ENCODE peak calls at places on chromosome 13, in eight cellular contexts. J is NCI-H69; V is GM10248; H is NCI-H1694 treated with DMSO at 0.1 percent for 48 hours; R is GM23248; X is CD8-positive, alpha-beta T cell; K is WTC11; Z is H54. I is an unnamed sample.
A peak's percentile ranks its signal among the peaks of the same experiment; 100 is the strongest.

GRCh38 chr13:30448441-30448840 is 17.3 kb downstream of the HMGB1 start:
- DNase-seq in Z (no peak), V (no peak), K (no peak), X (no peak), H (no peak), J (no peak), R (no peak), I (no peak)

GRCh38 chr13:39655041-39655568 is 357 bp upstream of the COG6 start:
- DNase-seq in H (no peak), J (no peak), Z (no peak), K (no peak), X (no peak), V (no peak), R (no peak), I (no peak)

GRCh38 chr13:51794959-51795358 is 9.0 kb downstream of the DHRS12 start:
- DNase-seq in R (no peak), J (peak; percentile 84), X (no peak), H (no peak), V (no peak), Z (no peak), K (no peak), I (no peak)

GRCh38 chr13:31556376-31556775 is 182.9 kb upstream of the RXFP2 start:
- DNase-seq in X (no peak), Z (no peak), V (no peak), K (no peak), R (peak; percentile 28), J (no peak), H (no peak), I (peak; percentile 75)

GRCh38 chr13:94329754-94330551 is 149.5 kb downstream of the DCT start:
- DNase-seq in X (no peak), Z (peak; percentile 66), R (peak; percentile 92), J (peak; percentile 66), K (no peak), V (no peak), H (no peak), I (peak; percentile 80)

GRCh38 chr13:33285420-33286124 is at the start of gene STARD13:
- DNase-seq in H (peak; percentile 68), R (peak; percentile 99), V (peak; percentile 47), J (peak; percentile 76), K (peak; percentile 86), Z (peak; percentile 50), X (no peak), I (peak; percentile 97)

GRCh38 chr13:60331249-60332012 is 65.6 kb upstream of the TDRD3 start:
- DNase-seq in Z (no peak), K (no peak), X (no peak), H (no peak), R (no peak), J (peak; percentile 36), V (no peak), I (no peak)

GRCh38 chr13:111328111-111328802 is 7.8 kb downstream of the TEX29 start:
- DNase-seq in J (no peak), H (no peak), Z (no peak), K (no peak), V (no peak), X (no peak), R (no peak), I (no peak)

GRCh38 chr13:113023217-113023597 is 54.2 kb downstream of the MCF2L start:
- DNase-seq in R (no peak), J (no peak), Z (no peak), X (no peak), V (no peak), K (no peak), H (no peak), I (no peak)

GRCh38 chr13:35720690-35721554 is 244.4 kb upstream of the MAB21L1 start:
- DNase-seq in J (peak; percentile 74), H (peak; percentile 74), X (no peak), K (peak; percentile 87), Z (peak; percentile 47), R (peak; percentile 75), V (peak; percentile 65), I (peak; percentile 80)

GRCh38 chr13:29936961-29937360 is 86.5 kb upstream of the UBL3 start:
- DNase-seq in X (no peak), H (no peak), J (no peak), Z (no peak), K (no peak), V (no peak), R (no peak), I (no peak)

GRCh38 chr13:24406524-24406923 is 97.1 kb downstream of the C1QTNF9 start:
- DNase-seq in H (no peak), Z (no peak), R (no peak), J (no peak), K (no peak), X (no peak), V (no peak), I (no peak)

GRCh38 chr13:42333613-42334328 is 61.8 kb downstream of the AKAP11 start:
- DNase-seq in X (no peak), J (peak; percentile 65), V (peak; percentile 60), H (no peak), R (peak; percentile 42), Z (peak; percentile 19), K (no peak), I (no peak)

GRCh38 chr13:107238262-107238661 is 670.3 kb upstream of the ARGLU1 start:
- DNase-seq in J (peak; percentile 48), H (no peak), V (no peak), R (no peak), Z (no peak), K (peak; percentile 35), X (no peak), I (no peak)

GRCh38 chr13:32314968-32315254 is 252 bp downstream of the ZAR1L start:
- DNase-seq in Z (no peak), J (peak; percentile 34), H (peak; percentile 43), X (peak; percentile 34), R (peak; percentile 81), K (no peak), V (peak; percentile 55), I (peak; percentile 52)

GRCh38 chr13:43516401-43516826 is 270.4 kb downstream of the ENOX1 start:
- DNase-seq in V (no peak), J (peak; percentile 50), X (no peak), K (no peak), H (peak; percentile 85), Z (no peak), R (peak; percentile 49), I (peak; percentile 64)

GRCh38 chr13:43077446-43077845 is 54.1 kb downstream of the DNAJC15 start:
- DNase-seq in R (no peak), Z (no peak), V (no peak), H (no peak), K (no peak), X (no peak), J (peak; percentile 25), I (no peak)

GRCh38 chr13:61052175-61052574 is 363.5 kb downstream of the PCDH20 start:
- DNase-seq in J (no peak), R (no peak), Z (no peak), X (no peak), H (no peak), V (no peak), K (no peak), I (no peak)

GRCh38 chr13:81957121-81957520 is 1616.2 kb upstream of the SPRY2 start:
- DNase-seq in V (no peak), K (peak; percentile 21), R (no peak), X (no peak), H (no peak), J (no peak), Z (no peak), I (no peak)

GRCh38 chr13:33953781-33954180 is 135.8 kb downstream of the RFC3 start:
- DNase-seq in H (no peak), Z (no peak), K (no peak), J (no peak), X (no peak), R (peak; percentile 21), V (no peak), I (no peak)

GRCh38 chr13:20492036-20492435 is 33.6 kb downstream of the CRYL1 start:
- DNase-seq in V (no peak), X (no peak), R (no peak), Z (no peak), K (no peak), J (no peak), H (no peak), I (no peak)

GRCh38 chr13:21075303-21076264 is 14.2 kb upstream of the LATS2 start:
- DNase-seq in J (no peak), Z (no peak), V (peak; percentile 57), H (no peak), X (no peak), R (peak; percentile 48), K (peak; percentile 76), I (no peak)

GRCh38 chr13:24929196-24929595 is 165.2 kb downstream of the RNF17 start:
- DNase-seq in R (no peak), H (no peak), Z (no peak), J (no peak), V (no peak), K (no peak), X (no peak), I (no peak)

GRCh38 chr13:39602277-39602613 is 748 bp downstream of the LHFPL6 start:
- DNase-seq in K (no peak), Z (no peak), J (no peak), R (no peak), X (no peak), H (peak; percentile 35), V (peak; percentile 45), I (no peak)

GRCh38 chr13:102042746-102043145 is 359.1 kb downstream of the FGF14 start:
- DNase-seq in V (no peak), X (no peak), K (no peak), J (no peak), Z (no peak), H (no peak), R (no peak), I (no peak)

GRCh38 chr13:109155301-109155761 is 525.9 kb downstream of the MYO16 start:
- DNase-seq in V (no peak), K (no peak), H (no peak), Z (peak; percentile 33), J (no peak), R (peak; percentile 54), X (no peak), I (peak; percentile 73)

GRCh38 chr13:76597868-76598267 is 288.3 kb downstream of the KCTD12 start:
- DNase-seq in H (peak; percentile 76), J (peak; percentile 85), K (no peak), R (no peak), Z (no peak), X (no peak), V (no peak), I (no peak)

GRCh38 chr13:51534075-51534817 is 50.0 kb upstream of the WDFY2 start:
- DNase-seq in X (no peak), Z (no peak), J (no peak), V (no peak), R (peak; percentile 43), H (no peak), K (no peak), I (no peak)

GRCh38 chr13:21010621-21011020 is 50.8 kb downstream of the LATS2 start:
- DNase-seq in R (peak; percentile 39), Z (no peak), X (no peak), J (no peak), K (no peak), H (no peak), V (no peak), I (no peak)

GRCh38 chr13:42926043-42926442 is 66.0 kb downstream of the EPSTI1 start:
- DNase-seq in Z (no peak), H (no peak), V (no peak), J (no peak), X (no peak), K (no peak), R (no peak), I (no peak)

GRCh38 chr13:45417790-45418534 is at the start of gene SLC25A30:
- DNase-seq in H (peak; percentile 57), X (peak; percentile 83), J (peak; percentile 89), V (peak; percentile 92), R (peak; percentile 95), Z (peak; percentile 49), K (peak; percentile 96), I (peak; percentile 95)

GRCh38 chr13:107275945-107276614 is 708.1 kb upstream of the ARGLU1 start:
- DNase-seq in R (peak; percentile 48), V (no peak), K (no peak), Z (no peak), X (no peak), H (no peak), J (no peak), I (no peak)

GRCh38 chr13:41216160-41216559 is 21.8 kb upstream of the KBTBD7 start:
- DNase-seq in X (no peak), J (no peak), Z (no peak), H (no peak), R (peak; percentile 40), V (no peak), K (no peak), I (no peak)

GRCh38 chr13:103218253-103218652 is 152.0 kb upstream of the SLC10A2 start:
- DNase-seq in J (no peak), V (no peak), H (no peak), X (no peak), R (no peak), Z (no peak), K (no peak), I (no peak)

I was measured in AG20443.